ENCODE peak calls at places on chromosomes 12 and 14, in four cellular contexts. S is A549, F is K562, G is GM12878. D is an unnamed sample.

GRCh38 chr14:58701156-58701555 is 63.4 kb downstream of the DACT1 start:
- DNase-seq in S (no peak), F (no peak), G (no peak), D (no peak)

GRCh38 chr14:74326369-74327152 is 21.7 kb upstream of the VRTN start:
- DNase-seq in S (no peak), F (no peak), G (no peak), D (no peak)

GRCh38 chr12:53466640-53467039 is 14.7 kb downstream of the PCBP2 start:
- DNase-seq in S (no peak), F (no peak), G (no peak), D (no peak)

GRCh38 chr12:117853600-117853999 is 115.2 kb downstream of the KSR2 start:
- DNase-seq in S (peak), F (no peak), G (no peak), D (no peak)

GRCh38 chr12:12157424-12157823 is 86.7 kb downstream of the BCL2L14 start:
- DNase-seq in S (no peak), F (no peak), G (no peak), D (no peak)

GRCh38 chr12:60072911-60073310 is 477.1 kb downstream of the SLC16A7 start:
- DNase-seq in S (no peak), F (no peak), G (no peak), D (no peak)

GRCh38 chr12:104792570-104792969 is 165.5 kb downstream of the SLC41A2 start:
- DNase-seq in S (peak), F (no peak), G (no peak), D (no peak)

GRCh38 chr12:75783093-75783877 is 248.3 kb downstream of the PHLDA1 start:
- DNase-seq in S (no peak), F (no peak), G (no peak), D (no peak)

GRCh38 chr14:75175677-75176141 is 703 bp downstream of the TMED10 start:
- DNase-seq in S (peak), F (no peak), G (no peak), D (no peak)

GRCh38 chr12:24256636-24257150 is 307.2 kb upstream of the SOX5 start:
- DNase-seq in S (no peak), F (no peak), G (no peak), D (no peak)

GRCh38 chr12:32201096-32201495 is 94.4 kb downstream of the BICD1 start:
- DNase-seq in S (no peak), F (no peak), G (no peak), D (no peak)

GRCh38 chr12:13001725-13002040 is 1.6 kb upstream of the HEBP1 start:
- DNase-seq in S (no peak), F (no peak), G (no peak), D (no peak)

GRCh38 chr12:119153477-119154434 is 25.0 kb upstream of the HSPB8 start:
- DNase-seq in S (no peak), F (peak), G (no peak), D (peak)
- TF ChIP-seq BHLHE40 in S (no peak), F (no peak), G (no peak), D (no peak)

GRCh38 chr12:124520896-124521295 is 46.5 kb downstream of the NCOR2 start:
- DNase-seq in S (no peak), F (no peak), G (no peak), D (no peak)

GRCh38 chr12:124517260-124518050 is 50.0 kb downstream of the NCOR2 start:
- DNase-seq in S (peak), F (no peak), G (no peak), D (peak)

GRCh38 chr12:124518051-124518932 is 49.1 kb downstream of the NCOR2 start:
- DNase-seq in S (peak), F (no peak), G (no peak), D (peak)

GRCh38 chr12:124519741-124520140 is 47.7 kb downstream of the NCOR2 start:
- DNase-seq in S (no peak), F (no peak), G (no peak), D (no peak)

DNA sequence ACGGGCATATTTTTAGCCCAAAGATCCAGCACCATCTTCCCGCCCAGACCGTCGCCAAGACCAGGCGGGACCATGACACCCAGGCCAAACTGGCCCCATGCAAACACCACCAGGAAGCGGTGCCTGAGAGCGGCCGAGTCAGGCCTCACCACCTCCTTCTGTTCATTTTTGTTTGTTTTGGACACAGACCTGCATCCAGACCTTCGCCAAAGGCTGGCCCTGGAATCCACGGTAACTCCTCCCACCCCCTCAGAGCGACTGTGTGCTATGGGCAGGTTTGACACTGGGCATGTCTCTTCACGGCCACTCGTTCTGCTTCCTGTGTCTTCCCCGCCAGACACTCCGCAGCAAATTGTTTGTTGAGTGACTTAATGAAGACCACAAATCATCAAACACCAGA is 47.2 kb downstream of the NCOR2 start:
- DNase-seq in S (peak), F (no peak), G (no peak), D (no peak)
- TF ChIP-seq BHLHE40 in S (no peak), F (no peak), G (no peak), D (no peak)

GRCh38 chr14:95011449-95012020 is 145.8 kb downstream of the DICER1 start:
- DNase-seq in S (no peak), F (no peak), G (no peak), D (no peak)

GRCh38 chr14:95018845-95019244 is 138.5 kb downstream of the DICER1 start:
- DNase-seq in S (no peak), F (no peak), G (no peak), D (no peak)

GRCh38 chr14:95014036-95014435 is 143.3 kb downstream of the DICER1 start:
- DNase-seq in S (no peak), F (no peak), G (no peak), D (no peak)

GRCh38 chr14:95015046-95015445 is 142.3 kb downstream of the DICER1 start:
- DNase-seq in S (no peak), F (no peak), G (no peak), D (no peak)
- TF ChIP-seq BHLHE40 in S (no peak), F (no peak), G (no peak), D (no peak)

GRCh38 chr12:121278450-121279375 is 17.8 kb downstream of the CAMKK2 start:
- DNase-seq in S (no peak), F (no peak), G (no peak), D (no peak)
- TF ChIP-seq BHLHE40 in S (no peak), F (no peak), G (no peak), D (no peak)

GRCh38 chr12:509494-509893 is 49.8 kb downstream of the B4GALNT3 start:
- DNase-seq in S (no peak), F (no peak), G (no peak), D (no peak)
- TF ChIP-seq BHLHE40 in S (no peak), F (no peak), G (no peak), D (no peak)

GRCh38 chr12:46523446-46523845 is 150.9 kb upstream of the SLC38A2 start:
- DNase-seq in S (peak), F (no peak), G (no peak), D (no peak)

GRCh38 chr12:46526231-46526630 is 153.7 kb upstream of the SLC38A2 start:
- DNase-seq in S (no peak), F (no peak), G (no peak), D (no peak)

GRCh38 chr12:46524778-46525177 is 152.2 kb upstream of the SLC38A2 start:
- DNase-seq in S (no peak), F (no peak), G (no peak), D (no peak)

GRCh38 chr12:46522141-46522540 is 149.6 kb upstream of the SLC38A2 start:
- DNase-seq in S (no peak), F (no peak), G (no peak), D (no peak)

DNA sequence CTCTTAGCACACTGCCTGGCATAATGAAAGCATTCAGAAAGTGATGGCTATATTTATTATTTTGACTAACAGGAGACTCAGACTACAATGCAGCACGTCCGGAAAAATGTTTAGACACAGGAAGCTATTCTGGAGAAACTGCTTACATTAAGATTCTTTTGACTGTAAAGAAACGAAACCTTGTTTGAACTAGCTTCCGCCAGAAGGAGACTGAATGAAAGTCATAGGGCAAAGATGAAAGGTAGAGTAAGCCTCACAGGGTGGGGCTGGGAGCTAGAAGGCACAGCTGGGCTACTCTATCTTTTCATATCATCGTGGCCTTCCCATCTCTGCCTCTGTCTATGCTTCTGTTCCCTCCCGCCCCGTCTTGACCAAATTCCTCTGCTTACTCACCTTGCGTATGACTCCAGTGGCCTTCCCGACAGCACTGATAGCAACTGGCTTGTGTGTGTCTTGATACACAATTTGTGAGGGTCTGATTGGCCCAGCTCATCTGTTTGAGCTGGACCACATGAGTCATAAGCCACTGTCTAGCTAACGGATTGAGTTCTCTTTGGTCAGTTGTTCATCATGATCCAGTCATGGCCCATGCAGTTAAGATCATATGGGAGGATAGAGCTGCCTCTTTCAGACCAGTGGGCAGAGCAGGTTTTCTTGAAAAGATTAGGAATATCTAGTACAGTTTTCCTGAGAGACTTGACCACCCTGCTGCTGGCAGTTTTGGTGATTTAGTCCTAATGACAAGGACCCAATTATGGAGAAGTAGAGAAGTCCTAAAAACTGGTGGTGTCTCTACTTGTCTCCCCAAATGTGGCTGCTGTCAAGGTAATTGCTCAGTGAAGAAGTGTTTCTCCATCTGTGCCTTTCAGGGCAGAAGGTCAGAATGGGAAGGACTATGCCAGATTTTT is 151.5 kb upstream of the SLC38A2 start:
- DNase-seq in S (peak), F (peak), G (no peak), D (no peak)
- TF ChIP-seq BHLHE40 in S (no peak), F (no peak), G (no peak), D (no peak)

D was measured in HEK293T.